ENCODE peak calls at places on chromosomes 4 and X, in five cellular contexts. R is mammary epithelial cell, J is hepatocyte, A is neuronal stem cell, H is HCT116. I is an unnamed sample.

GRCh38 chr4:109816082-109816442 is 500 bp downstream of the GAR1 start:
- DNase-seq in A (no peak), H (no peak), J (peak; percentile 11), R (peak; percentile 9), I (peak; percentile 21)

GRCh38 chrX:146224442-146224841 is 406.8 kb downstream of the SLITRK2 start:
- DNase-seq in R (no peak), J (peak; percentile 5), H (no peak), A (no peak), I (peak; percentile 34)

GRCh38 chr4:137768881-137769280 is 236.6 kb upstream of the PCDH18 start:
- DNase-seq in J (no peak), H (no peak), R (no peak), A (no peak), I (no peak)

GRCh38 chr4:186298034-186298647 is 32.2 kb downstream of the F11 start:
- DNase-seq in A (no peak), R (no peak), J (peak; percentile 5), H (no peak), I (peak; percentile 73)

GRCh38 chr4:168796362-168797106 is 213.5 kb downstream of the CBR4 start:
- DNase-seq in A (no peak), R (peak; percentile 75), H (peak; percentile 52), J (peak; percentile 67), I (no peak)

GRCh38 chr4:90198086-90198847 is 71.1 kb downstream of the CCSER1 start:
- DNase-seq in A (no peak), R (peak; percentile 2), J (no peak), H (no peak), I (peak; percentile 71)

GRCh38 chr4:83486457-83487129 is 1.7 kb upstream of the ABRAXAS1 start:
- DNase-seq in A (no peak), R (no peak), H (no peak), J (no peak), I (no peak)

GRCh38 chr4:76275486-76276126 is 24.1 kb downstream of the FAM47E start:
- DNase-seq in J (peak; percentile 66), R (no peak), A (no peak), H (no peak), I (no peak)

GRCh38 chr4:149296503-149296902 is 519.1 kb downstream of the IQCM start:
- DNase-seq in A (no peak), J (no peak), R (no peak), H (no peak), I (peak; percentile 5)

GRCh38 chrX:153638436-153639176 is 8.4 kb upstream of the DUSP9 start:
- DNase-seq in A (no peak), J (peak; percentile 8), R (peak; percentile 51), H (no peak), I (no peak)

GRCh38 chr4:15410750-15411149 is 17.1 kb upstream of the C1QTNF7 start:
- DNase-seq in H (no peak), J (no peak), R (no peak), A (no peak), I (no peak)

GRCh38 chr4:54226399-54227260 is 2.5 kb upstream of the PDGFRA start:
- DNase-seq in R (no peak), A (peak; percentile 23), H (no peak), J (peak; percentile 65), I (peak; percentile 66)

GRCh38 chr4:30586850-30587249 is 133.3 kb upstream of the PCDH7 start:
- DNase-seq in R (no peak), J (no peak), H (no peak), A (no peak), I (no peak)

GRCh38 chr4:168527560-168527959 is 30.7 kb downstream of the PALLD start:
- DNase-seq in J (no peak), H (no peak), A (no peak), R (no peak), I (no peak)

GRCh38 chrX:15737957-15738685 is at the start of gene CA5B:
- DNase-seq in J (peak; percentile 98), H (peak; percentile 68), R (peak; percentile 96), A (peak; percentile 86), I (peak; percentile 91)

GRCh38 chr4:183876268-183876934 is 28.7 kb upstream of the STOX2 start:
- DNase-seq in R (peak; percentile 81), A (no peak), J (peak; percentile 70), H (no peak), I (no peak)

GRCh38 chr4:147830987-147831386 is 99.1 kb downstream of the ARHGAP10 start:
- DNase-seq in R (peak; percentile 94), H (no peak), J (peak; percentile 21), A (no peak), I (no peak)

GRCh38 chrX:115348440-115349225 is 59.1 kb downstream of the LUZP4 start:
- DNase-seq in R (no peak), A (no peak), J (no peak), H (no peak), I (no peak)

DNA sequence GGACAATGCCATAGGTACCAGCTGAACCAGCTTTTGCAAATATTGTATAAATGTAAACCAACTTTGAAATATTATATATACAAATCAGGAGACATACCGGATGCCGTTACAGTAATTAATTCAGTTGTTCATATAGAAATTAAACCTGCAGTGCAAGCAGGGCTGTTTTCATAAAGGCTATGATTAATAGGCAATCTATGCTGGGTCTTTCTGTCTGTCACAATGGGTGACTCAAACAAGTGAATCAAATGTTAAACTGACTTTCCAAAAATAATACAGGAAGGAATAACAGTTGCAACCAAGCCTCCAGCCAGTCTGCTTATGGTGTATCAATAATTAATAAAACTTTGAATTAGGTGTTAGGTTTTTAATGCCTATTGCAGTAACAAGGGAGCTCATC is 43.9 kb downstream of the GABRB1 start:
- DNase-seq in H (no peak), A (no peak), R (peak; percentile 9), J (no peak), I (no peak)
- H3K4me2 ChIP-seq in H (no peak overlapping the region), A (no peak overlapping the region), R (no peak overlapping the region), J (no peak overlapping the region), I (no peak overlapping the region)

GRCh38 chr4:127844605-127845116 is 36.0 kb upstream of the PLK4 start:
- DNase-seq in J (no peak), R (no peak), A (no peak), H (no peak), I (no peak)
- H3K27ac ChIP-seq in J (no peak overlapping the region), R (no peak overlapping the region), A (no peak overlapping the region), H (no peak overlapping the region), I (no peak overlapping the region)

GRCh38 chrX:57902633-57903032 is 7.6 kb downstream of the ZXDA start:
- DNase-seq in H (no peak), J (no peak), A (no peak), R (no peak), I (no peak)
- H3K4me2 ChIP-seq in H (no peak overlapping the region), J (no peak overlapping the region), A (no peak overlapping the region), R (no peak overlapping the region), I (no peak overlapping the region)

DNA sequence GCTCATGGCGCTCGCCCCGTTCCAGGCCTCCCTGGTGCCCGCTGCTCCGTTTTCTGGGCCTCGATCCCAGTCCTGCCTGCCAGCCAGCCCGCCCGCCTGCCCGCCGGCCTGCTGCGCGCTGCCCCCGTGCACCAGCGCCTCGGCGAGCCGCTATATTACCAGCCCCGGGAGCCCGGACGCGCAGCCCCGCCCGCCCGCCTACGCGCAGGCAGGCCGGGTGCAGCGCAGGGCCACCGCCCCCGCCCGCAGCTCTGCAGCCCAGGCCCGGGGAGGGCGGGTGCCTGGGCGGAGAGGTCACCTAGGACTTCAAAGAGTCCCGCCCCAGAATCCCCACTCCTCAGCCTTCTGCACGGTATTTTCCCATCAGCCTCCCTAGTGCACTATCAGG is at the start of gene MAOB:
- DNase-seq in H (no peak), J (peak; percentile 69), R (peak; percentile 11), A (peak; percentile 20), I (peak; percentile 57)
- H3K27ac ChIP-seq in H (peak within 1 kb of the TSS; percentile 71), J (peak within 1 kb of the TSS; percentile 60), R (no peak within 1 kb of the TSS), A (no peak within 1 kb of the TSS), I (no peak within 1 kb of the TSS)

GRCh38 chr4:14168919-14169318 is 541.4 kb upstream of the BOD1L1 start:
- DNase-seq in R (peak; percentile 96), A (no peak), H (no peak), J (peak; percentile 17), I (no peak)

GRCh38 chr4:14169460-14169859 is 541.9 kb upstream of the BOD1L1 start:
- DNase-seq in H (no peak), J (no peak), R (peak; percentile 78), A (no peak), I (no peak)

GRCh38 chr4:14165253-14165942 is 537.9 kb upstream of the BOD1L1 start:
- DNase-seq in A (no peak), J (no peak), H (no peak), R (no peak), I (no peak)

DNA sequence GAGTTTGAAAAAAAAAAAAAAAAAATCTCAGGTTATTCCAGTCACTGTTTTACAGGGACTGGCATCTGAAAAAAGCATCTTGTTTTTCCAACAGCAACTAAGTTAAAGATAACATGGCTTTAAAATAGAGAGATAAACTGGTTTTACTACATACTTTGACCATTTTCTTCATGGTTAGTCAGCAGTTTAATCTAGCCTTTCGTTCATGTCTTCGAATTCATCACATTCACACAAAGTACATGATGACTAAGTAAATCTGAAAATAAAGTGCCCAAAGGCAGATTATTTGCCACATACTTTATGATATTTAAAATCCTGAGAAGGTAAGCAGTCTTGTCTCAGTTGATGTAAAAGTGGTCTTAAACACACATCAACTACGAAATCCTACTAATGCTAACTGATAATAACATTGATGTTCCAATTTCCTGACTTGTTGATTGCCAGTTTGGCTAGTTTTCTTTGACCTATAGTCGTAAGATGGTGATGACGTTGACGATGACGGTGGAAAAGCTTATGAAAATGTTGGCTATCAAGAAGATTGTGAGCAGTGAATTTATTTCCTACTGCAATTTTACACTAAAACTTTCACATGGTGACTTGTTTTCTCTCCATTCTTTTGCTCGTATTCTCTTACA is 540.5 kb upstream of the BOD1L1 start:
- DNase-seq in R (peak; percentile 84), A (no peak), J (no peak), H (no peak), I (no peak)
- H3K4me2 ChIP-seq in R (peak overlapping the region; percentile 70), A (no peak overlapping the region), J (no peak overlapping the region), H (no peak overlapping the region), I (no peak overlapping the region)

GRCh38 chr4:24888475-24888874 is 24.4 kb downstream of the CCDC149 start:
- DNase-seq in A (no peak), H (no peak), R (no peak), J (no peak), I (no peak)

GRCh38 chr4:24889991-24890390 is 22.9 kb downstream of the CCDC149 start:
- DNase-seq in R (no peak), H (no peak), A (no peak), J (no peak), I (no peak)

GRCh38 chr4:24892278-24892677 is 20.6 kb downstream of the CCDC149 start:
- DNase-seq in R (no peak), H (no peak), A (no peak), J (no peak), I (no peak)

GRCh38 chr4:24888945-24889344 is 23.9 kb downstream of the CCDC149 start:
- DNase-seq in R (no peak), H (no peak), A (no peak), J (no peak), I (no peak)

GRCh38 chr4:24890561-24890960 is 22.3 kb downstream of the CCDC149 start:
- DNase-seq in J (no peak), H (no peak), A (no peak), R (no peak), I (no peak)
- H3K27ac ChIP-seq in J (no peak overlapping the region), H (no peak overlapping the region), A (no peak overlapping the region), R (no peak overlapping the region), I (no peak overlapping the region)

GRCh38 chr4:38454284-38454683 is 209.7 kb upstream of the KLF3 start:
- DNase-seq in H (no peak), R (no peak), J (no peak), A (no peak), I (no peak)
- H3K4me2 ChIP-seq in H (no peak overlapping the region), R (no peak overlapping the region), J (no peak overlapping the region), A (no peak overlapping the region), I (no peak overlapping the region)

GRCh38 chrX:130830599-130831346 is 72.2 kb downstream of the ENOX2 start:
- DNase-seq in A (no peak), R (no peak), H (no peak), J (no peak), I (no peak)
- H3K27ac ChIP-seq in A (no peak overlapping the region), R (peak overlapping the region; percentile 56), H (no peak overlapping the region), J (no peak overlapping the region), I (no peak overlapping the region)

I was measured in GM23338.